ENCODE peak calls at places on chromosomes 5 and 9, in nine cellular contexts. U, S, N, E, G, Y, Z, Q and H are unnamed samples.

GRCh38 chr5:55771175-55771655 is 33.4 kb downstream of the DDX4 start:
- DNase-seq in U (no peak), S (no peak), N (no peak), E (no peak), G (no peak), Y (peak; percentile 3), Z (no peak), Q (no peak), H (no peak)

GRCh38 chr5:50726475-50727148 is 60.2 kb downstream of the PARP8 start:
- DNase-seq in U (no peak), S (no peak), N (no peak), E (no peak), G (no peak), Y (no peak), Z (no peak), Q (no peak), H (no peak)

GRCh38 chr9:117718085-117718484 is 13.9 kb downstream of the TLR4 start:
- DNase-seq in U (peak; percentile 73), S (no peak), N (peak; percentile 94), E (no peak), G (no peak), Y (peak; percentile 52), Z (no peak), Q (no peak), H (no peak)

GRCh38 chr5:1636981-1637638 is 113.3 kb upstream of the LPCAT1 start:
- DNase-seq in U (no peak), S (no peak), N (no peak), E (no peak), G (no peak), Y (no peak), Z (no peak), Q (no peak), H (no peak)

GRCh38 chr5:59367791-59368394 is 525.6 kb downstream of the PDE4D start:
- DNase-seq in U (peak; percentile 61), S (peak; percentile 52), N (peak; percentile 66), E (peak; percentile 66), G (peak; percentile 54), Y (peak; percentile 84), Z (peak; percentile 51), Q (peak; percentile 33), H (peak; percentile 46)

GRCh38 chr9:137168907-137169763 is 716 bp downstream of the LRRC26 start:
- DNase-seq in U (no peak), S (no peak), N (peak; percentile 32), E (peak; percentile 19), G (no peak), Y (peak; percentile 24), Z (peak; percentile 38), Q (peak; percentile 69), H (no peak)

GRCh38 chr5:74946471-74946870 is 80.3 kb upstream of the FAM169A start:
- DNase-seq in U (no peak), S (no peak), N (no peak), E (no peak), G (no peak), Y (no peak), Z (no peak), Q (no peak), H (no peak)

GRCh38 chr5:168607946-168608345 is 28.8 kb upstream of the PANK3 start:
- DNase-seq in U (no peak), S (no peak), N (no peak), E (no peak), G (no peak), Y (no peak), Z (no peak), Q (no peak), H (no peak)

GRCh38 chr5:122999947-123000563 is 36.5 kb downstream of the PPIC start:
- DNase-seq in U (peak; percentile 55), S (no peak), N (peak; percentile 56), E (no peak), G (no peak), Y (peak; percentile 59), Z (peak; percentile 30), Q (peak; percentile 53), H (peak; percentile 4)

GRCh38 chr9:118618744-118619299 is 750.4 kb downstream of the BRINP1 start:
- DNase-seq in U (no peak), S (no peak), N (no peak), E (no peak), G (no peak), Y (no peak), Z (no peak), Q (no peak), H (no peak)

GRCh38 chr5:75529185-75529584 is 17.5 kb downstream of the POLK start:
- DNase-seq in U (no peak), S (no peak), N (no peak), E (no peak), G (no peak), Y (no peak), Z (no peak), Q (no peak), H (no peak)

GRCh38 chr9:2228641-2229040 is 213.5 kb downstream of the SMARCA2 start:
- DNase-seq in U (no peak), S (no peak), N (no peak), E (no peak), G (no peak), Y (no peak), Z (no peak), Q (no peak), H (no peak)

GRCh38 chr9:85053206-85053605 is 383.7 kb downstream of the NTRK2 start:
- DNase-seq in U (no peak), S (peak; percentile 6), N (no peak), E (no peak), G (no peak), Y (no peak), Z (peak; percentile 20), Q (no peak), H (no peak)

DNA sequence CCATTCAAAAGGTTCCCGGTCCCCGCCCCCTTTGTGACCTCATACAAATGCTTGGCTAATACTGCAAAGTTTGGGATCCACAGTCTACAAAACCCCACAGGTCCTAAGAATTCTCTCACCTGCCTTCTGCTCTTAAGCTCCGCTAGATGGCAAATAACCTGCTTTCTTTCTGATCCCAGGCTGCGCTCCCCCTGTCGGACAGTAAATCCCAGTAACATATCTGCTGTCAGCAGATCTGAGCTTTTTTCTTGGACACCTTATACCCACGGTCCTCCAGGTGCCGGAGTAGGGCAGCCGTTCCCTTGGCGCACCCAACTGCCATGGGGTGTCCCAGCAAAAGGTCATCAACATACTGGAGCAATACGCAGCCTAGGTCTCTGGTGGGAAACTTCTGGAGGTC is 39.0 kb upstream of the PPP1R26 start:
- DNase-seq in U (no peak), S (no peak), N (no peak), E (no peak), G (no peak), Y (no peak), Z (no peak), Q (no peak), H (no peak)
- TF ChIP-seq CTCF in U (peak; percentile 7), S (no peak), N (no peak), E (no peak), G (no peak), Y (no peak), Z (no peak), Q (no peak), H (no peak)

GRCh38 chr5:154608531-154609011 is 130.5 kb upstream of the HAND1 start:
- DNase-seq in U (no peak), S (no peak), N (no peak), E (no peak), G (no peak), Y (no peak), Z (no peak), Q (no peak), H (no peak)

GRCh38 chr5:154612666-154613065 is 134.6 kb upstream of the HAND1 start:
- DNase-seq in U (no peak), S (no peak), N (no peak), E (no peak), G (no peak), Y (no peak), Z (no peak), Q (no peak), H (no peak)

GRCh38 chr5:154610321-154611154 is 132.5 kb upstream of the HAND1 start:
- DNase-seq in U (peak; percentile 65), S (peak; percentile 51), N (peak; percentile 82), E (peak; percentile 59), G (peak; percentile 78), Y (peak; percentile 81), Z (peak; percentile 39), Q (peak; percentile 77), H (peak; percentile 16)

GRCh38 chr5:154614125-154614524 is 136.1 kb upstream of the HAND1 start:
- DNase-seq in U (no peak), S (no peak), N (no peak), E (no peak), G (no peak), Y (no peak), Z (no peak), Q (no peak), H (no peak)

GRCh38 chr5:154611341-154611767 is 133.3 kb upstream of the HAND1 start:
- DNase-seq in U (peak; percentile 26), S (no peak), N (no peak), E (peak; percentile 18), G (no peak), Y (peak; percentile 19), Z (peak; percentile 19), Q (no peak), H (no peak)
- H3K4me3 ChIP-seq in U (peak overlapping the region; percentile 31), S (no peak overlapping the region), N (no peak overlapping the region), E (peak overlapping the region; percentile 1), G (peak overlapping the region; percentile 50), Y (peak overlapping the region; percentile 26), Z (peak overlapping the region; percentile 52), Q (peak overlapping the region; percentile 58), H (peak overlapping the region; percentile 17)

DNA sequence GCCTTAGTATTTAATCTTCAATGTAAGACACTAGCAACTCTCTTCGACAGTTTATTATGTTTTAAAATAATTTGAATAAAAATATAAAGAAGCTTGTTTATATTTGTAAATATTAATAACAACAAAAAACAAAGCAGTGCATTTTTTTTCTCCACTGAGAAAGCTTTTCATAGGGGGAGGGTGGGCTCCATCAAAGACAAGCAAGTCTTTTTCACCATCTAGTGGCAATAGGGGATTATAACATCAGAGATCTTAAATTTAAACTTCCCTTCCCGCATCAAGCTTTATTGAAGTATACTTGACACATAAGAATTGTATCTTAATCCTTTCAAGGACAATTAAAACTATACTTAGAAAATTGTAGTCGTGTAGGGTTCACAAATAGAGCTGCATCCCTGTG is 9.3 kb upstream of the OR13F1 start:
- DNase-seq in U (no peak), S (no peak), N (peak; percentile 16), E (no peak), G (no peak), Y (no peak), Z (no peak), Q (peak; percentile 33), H (no peak)
- TF ChIP-seq CTCF in U (peak; percentile 22), S (no peak), N (no peak), E (no peak), G (no peak), Y (no peak), Z (no peak), Q (peak; percentile 44), H (peak; percentile 18)

GRCh38 chr5:113682497-113683136 is 169.1 kb downstream of the YTHDC2 start:
- DNase-seq in U (peak; percentile 14), S (no peak), N (peak; percentile 27), E (peak; percentile 8), G (no peak), Y (peak; percentile 13), Z (no peak), Q (peak; percentile 12), H (no peak)

GRCh38 chr5:113683211-113683610 is 169.7 kb downstream of the YTHDC2 start:
- DNase-seq in U (no peak), S (no peak), N (no peak), E (no peak), G (no peak), Y (no peak), Z (no peak), Q (no peak), H (no peak)

DNA sequence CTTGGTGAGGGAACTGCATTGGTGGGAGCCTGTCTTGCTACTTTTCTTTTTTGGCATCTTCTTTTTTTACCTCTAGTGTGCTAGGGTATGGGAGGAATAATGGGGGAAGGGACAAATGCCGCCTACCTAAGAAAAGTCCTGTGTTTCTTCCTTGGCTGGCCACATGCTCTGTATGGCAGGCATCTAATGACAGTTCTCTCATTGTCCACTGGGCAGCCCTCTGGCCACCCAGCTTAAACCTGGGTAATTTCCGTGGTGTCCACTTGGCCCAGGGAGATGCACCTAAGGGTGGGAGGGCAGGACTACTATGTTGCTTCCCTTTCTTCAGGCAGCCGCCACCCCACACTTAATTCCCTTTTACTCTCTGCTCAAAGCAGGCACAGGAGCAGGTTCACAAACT is 173.1 kb downstream of the YTHDC2 start:
- DNase-seq in U (no peak), S (no peak), N (no peak), E (no peak), G (no peak), Y (no peak), Z (no peak), Q (no peak), H (no peak)
- H3K4me3 ChIP-seq in U (no peak overlapping the region), S (no peak overlapping the region), N (no peak overlapping the region), E (no peak overlapping the region), G (no peak overlapping the region), Y (no peak overlapping the region), Z (no peak overlapping the region), Q (no peak overlapping the region), H (no peak overlapping the region)